ENCODE peak calls at places on chromosomes 5 and 9, in five cellular contexts. One of them, this sample, is unnamed.

GRCh38 chr9:130142635-130143034 is 29.6 kb upstream of the NCS1 start:
- DNase-seq in RKO: no peak
- DNase-seq in pancreas: no peak
- DNase-seq in HuH-7: no peak
- DNase-seq in ovary: no peak
- DNase-seq in this sample: no peak

GRCh38 chr9:116207371-116208111 is 54.0 kb downstream of the PAPPA start:
- DNase-seq in pancreas: no peak
- DNase-seq in ovary: no peak
- DNase-seq in RKO: no peak
- DNase-seq in HuH-7: no peak
- DNase-seq in this sample: no peak

GRCh38 chr9:35517136-35517535 is 27.2 kb downstream of the RUSC2 start:
- DNase-seq in ovary: no peak
- DNase-seq in HuH-7: no peak
- DNase-seq in pancreas: no peak
- DNase-seq in RKO: no peak
- DNase-seq in this sample: no peak

GRCh38 chr5:172598251-172599203 is 42.5 kb upstream of the NEURL1B start:
- DNase-seq in pancreas: no peak
- DNase-seq in ovary: no peak
- DNase-seq in RKO: no peak
- DNase-seq in HuH-7: no peak
- DNase-seq in this sample: peak

GRCh38 chr5:33371660-33372059 is 69.1 kb upstream of the TARS1 start:
- DNase-seq in pancreas: no peak
- DNase-seq in RKO: no peak
- DNase-seq in HuH-7: no peak
- DNase-seq in ovary: no peak
- DNase-seq in this sample: no peak

GRCh38 chr5:17157916-17158529 is 59.4 kb upstream of the BASP1 start:
- DNase-seq in RKO: no peak
- DNase-seq in ovary: no peak
- DNase-seq in HuH-7: no peak
- DNase-seq in pancreas: no peak
- DNase-seq in this sample: no peak

GRCh38 chr5:180313677-180314076 is 21.8 kb upstream of the MAPK9 start:
- DNase-seq in pancreas: no peak
- DNase-seq in RKO: no peak
- DNase-seq in ovary: no peak
- DNase-seq in HuH-7: peak
- DNase-seq in this sample: no peak

GRCh38 chr9:19431361-19432171 is 22.8 kb downstream of the ACER2 start:
- DNase-seq in ovary: peak
- DNase-seq in pancreas: peak
- DNase-seq in HuH-7: no peak
- DNase-seq in RKO: no peak
- DNase-seq in this sample: no peak

GRCh38 chr9:11192993-11193392 is 580.2 kb upstream of the PTPRD start:
- DNase-seq in pancreas: no peak
- DNase-seq in RKO: no peak
- DNase-seq in ovary: no peak
- DNase-seq in HuH-7: no peak
- DNase-seq in this sample: no peak

GRCh38 chr5:25489834-25490538 is 845.2 kb upstream of the CDH10 start:
- DNase-seq in HuH-7: no peak
- DNase-seq in pancreas: no peak
- DNase-seq in RKO: no peak
- DNase-seq in ovary: no peak
- DNase-seq in this sample: no peak

GRCh38 chr9:591292-591691 is 250.2 kb upstream of the DMRT1 start:
- DNase-seq in pancreas: peak
- DNase-seq in RKO: no peak
- DNase-seq in ovary: no peak
- DNase-seq in HuH-7: no peak
- DNase-seq in this sample: no peak

GRCh38 chr9:20640331-20641187 is 18.3 kb upstream of the MLLT3 start:
- DNase-seq in ovary: peak
- DNase-seq in pancreas: peak
- DNase-seq in RKO: no peak
- DNase-seq in HuH-7: no peak
- DNase-seq in this sample: no peak

GRCh38 chr9:115234094-115234493 is 116.1 kb upstream of the TNC start:
- DNase-seq in RKO: peak
- DNase-seq in ovary: no peak
- DNase-seq in pancreas: no peak
- DNase-seq in HuH-7: no peak
- DNase-seq in this sample: no peak

GRCh38 chr9:93955356-93956182 is 414 bp upstream of the BARX1 start:
- DNase-seq in pancreas: no peak
- DNase-seq in ovary: no peak
- DNase-seq in RKO: no peak
- DNase-seq in HuH-7: no peak
- DNase-seq in this sample: no peak

GRCh38 chr5:132464155-132464939 is 26.2 kb downstream of the IRF1 start:
- DNase-seq in HuH-7: no peak
- DNase-seq in pancreas: no peak
- DNase-seq in RKO: no peak
- DNase-seq in ovary: no peak
- DNase-seq in this sample: no peak

GRCh38 chr5:120446068-120446492 is 18.0 kb upstream of the PRR16 start:
- DNase-seq in HuH-7: no peak
- DNase-seq in RKO: peak
- DNase-seq in pancreas: no peak
- DNase-seq in ovary: no peak
- DNase-seq in this sample: no peak

GRCh38 chr5:160262665-160263064 is 33.4 kb downstream of the FABP6 start:
- DNase-seq in HuH-7: no peak
- DNase-seq in pancreas: no peak
- DNase-seq in RKO: no peak
- DNase-seq in ovary: no peak
- DNase-seq in this sample: no peak

GRCh38 chr5:143698534-143698933 is 113.4 kb upstream of the HMHB1 start:
- DNase-seq in HuH-7: no peak
- DNase-seq in ovary: no peak
- DNase-seq in pancreas: no peak
- DNase-seq in RKO: no peak
- DNase-seq in this sample: no peak

GRCh38 chr5:173029499-173029921 is 26.6 kb upstream of the CREBRF start:
- DNase-seq in pancreas: no peak
- DNase-seq in HuH-7: no peak
- DNase-seq in ovary: no peak
- DNase-seq in RKO: no peak
- DNase-seq in this sample: no peak

GRCh38 chr5:4531756-4532704 is 608.1 kb upstream of the ADAMTS16 start:
- DNase-seq in pancreas: no peak
- DNase-seq in ovary: no peak
- DNase-seq in HuH-7: no peak
- DNase-seq in RKO: no peak
- DNase-seq in this sample: no peak

GRCh38 chr5:129382921-129383672 is 77.0 kb upstream of the ADAMTS19 start:
- DNase-seq in pancreas: no peak
- DNase-seq in RKO: no peak
- DNase-seq in ovary: no peak
- DNase-seq in HuH-7: no peak
- DNase-seq in this sample: no peak

GRCh38 chr9:87324613-87325194 is 173.0 kb upstream of the DAPK1 start:
- DNase-seq in pancreas: no peak
- DNase-seq in RKO: peak
- DNase-seq in HuH-7: peak
- DNase-seq in ovary: no peak
- DNase-seq in this sample: no peak

GRCh38 chr5:153469423-153469822 is 21.0 kb upstream of the GRIA1 start:
- DNase-seq in HuH-7: no peak
- DNase-seq in ovary: no peak
- DNase-seq in RKO: no peak
- DNase-seq in pancreas: no peak
- DNase-seq in this sample: no peak